ENCODE peak calls at places on chromosomes 12 and 14, in five cellular contexts. One of them, this sample, is unnamed.

GRCh38 chr12:121036810-121037326 is 2.2 kb downstream of the OASL start:
- DNase-seq in AG10803: peak; percentile 82
- DNase-seq in choroid plexus epithelial cell: peak; percentile 68
- DNase-seq in AG04450: peak; percentile 29
- DNase-seq in transverse colon: no peak
- DNase-seq in this sample: peak; percentile 86

GRCh38 chr14:55077691-55078151 is 26.3 kb downstream of the MAPK1IP1L start:
- DNase-seq in AG10803: peak; percentile 66
- DNase-seq in choroid plexus epithelial cell: no peak
- DNase-seq in AG04450: no peak
- DNase-seq in transverse colon: peak; percentile 77
- DNase-seq in this sample: peak; percentile 61

GRCh38 chr14:90168425-90169105 is 87.8 kb upstream of the PSMC1 start:
- DNase-seq in AG10803: peak; percentile 47
- DNase-seq in choroid plexus epithelial cell: peak; percentile 20
- DNase-seq in AG04450: no peak
- DNase-seq in transverse colon: no peak
- DNase-seq in this sample: peak; percentile 7

GRCh38 chr14:60968099-60968498 is 12.8 kb downstream of the TRMT5 start:
- DNase-seq in AG10803: no peak
- DNase-seq in choroid plexus epithelial cell: no peak
- DNase-seq in AG04450: no peak
- DNase-seq in transverse colon: no peak
- DNase-seq in this sample: no peak

GRCh38 chr12:122395319-122395718 is 27.1 kb downstream of the CLIP1 start:
- DNase-seq in AG10803: peak; percentile 75
- DNase-seq in choroid plexus epithelial cell: peak; percentile 77
- DNase-seq in AG04450: peak; percentile 54
- DNase-seq in transverse colon: no peak
- DNase-seq in this sample: peak; percentile 94

GRCh38 chr14:69252851-69253250 is 7.1 kb upstream of the GALNT16 start:
- DNase-seq in AG10803: no peak
- DNase-seq in choroid plexus epithelial cell: no peak
- DNase-seq in AG04450: no peak
- DNase-seq in transverse colon: no peak
- DNase-seq in this sample: no peak

GRCh38 chr14:34270361-34270760 is 191.7 kb downstream of the SPTSSA start:
- DNase-seq in AG10803: no peak
- DNase-seq in choroid plexus epithelial cell: no peak
- DNase-seq in AG04450: no peak
- DNase-seq in transverse colon: no peak
- DNase-seq in this sample: no peak

GRCh38 chr14:71143391-71144290 is 236.4 kb downstream of the PCNX1 start:
- DNase-seq in AG10803: peak; percentile 80
- DNase-seq in choroid plexus epithelial cell: peak; percentile 68
- DNase-seq in AG04450: peak; percentile 15
- DNase-seq in transverse colon: no peak
- DNase-seq in this sample: peak; percentile 78

GRCh38 chr14:91737619-91738018 is 5.7 kb upstream of the CATSPERB start:
- DNase-seq in AG10803: no peak
- DNase-seq in choroid plexus epithelial cell: no peak
- DNase-seq in AG04450: no peak
- DNase-seq in transverse colon: no peak
- DNase-seq in this sample: peak; percentile 25

GRCh38 chr12:105253882-105254513 is 18.0 kb upstream of the APPL2 start:
- DNase-seq in AG10803: peak; percentile 89
- DNase-seq in choroid plexus epithelial cell: peak; percentile 56
- DNase-seq in AG04450: no peak
- DNase-seq in transverse colon: no peak
- DNase-seq in this sample: peak; percentile 77

GRCh38 chr14:75141967-75142366 is 15.1 kb upstream of the NEK9 start:
- DNase-seq in AG10803: peak; percentile 53
- DNase-seq in choroid plexus epithelial cell: peak; percentile 80
- DNase-seq in AG04450: no peak
- DNase-seq in transverse colon: no peak
- DNase-seq in this sample: peak; percentile 53

GRCh38 chr12:59650594-59651229 is 54.9 kb downstream of the SLC16A7 start:
- DNase-seq in AG10803: no peak
- DNase-seq in choroid plexus epithelial cell: peak; percentile 56
- DNase-seq in AG04450: no peak
- DNase-seq in transverse colon: no peak
- DNase-seq in this sample: peak; percentile 29

GRCh38 chr12:7642876-7643309 is 22.8 kb downstream of the APOBEC1 start:
- DNase-seq in AG10803: no peak
- DNase-seq in choroid plexus epithelial cell: peak; percentile 18
- DNase-seq in AG04450: no peak
- DNase-seq in transverse colon: no peak
- DNase-seq in this sample: peak; percentile 34

GRCh38 chr12:57242691-57243454 is 8.1 kb downstream of the STAC3 start:
- DNase-seq in AG10803: no peak
- DNase-seq in choroid plexus epithelial cell: peak; percentile 52
- DNase-seq in AG04450: no peak
- DNase-seq in transverse colon: peak; percentile 72
- DNase-seq in this sample: no peak

GRCh38 chr12:58645946-58646345 is 274.4 kb downstream of the LRIG3 start:
- DNase-seq in AG10803: no peak
- DNase-seq in choroid plexus epithelial cell: no peak
- DNase-seq in AG04450: no peak
- DNase-seq in transverse colon: no peak
- DNase-seq in this sample: no peak

GRCh38 chr12:34604227-34604626 is 581.9 kb downstream of the ALG10 start:
- DNase-seq in AG10803: no peak
- DNase-seq in choroid plexus epithelial cell: no peak
- DNase-seq in AG04450: no peak
- DNase-seq in transverse colon: no peak
- DNase-seq in this sample: no peak

GRCh38 chr14:75279739-75280447 is 1.3 kb downstream of the FOS start:
- DNase-seq in AG10803: peak; percentile 47
- DNase-seq in choroid plexus epithelial cell: peak; percentile 41
- DNase-seq in AG04450: no peak
- DNase-seq in transverse colon: peak; percentile 64
- DNase-seq in this sample: no peak

GRCh38 chr14:30573203-30573814 is 14.4 kb downstream of the G2E3 start:
- DNase-seq in AG10803: peak; percentile 68
- DNase-seq in choroid plexus epithelial cell: peak; percentile 81
- DNase-seq in AG04450: no peak
- DNase-seq in transverse colon: no peak
- DNase-seq in this sample: peak; percentile 77

GRCh38 chr12:14995583-14996425 is 23.0 kb downstream of the PDE6H start:
- DNase-seq in AG10803: peak; percentile 70
- DNase-seq in choroid plexus epithelial cell: peak; percentile 89
- DNase-seq in AG04450: peak; percentile 55
- DNase-seq in transverse colon: no peak
- DNase-seq in this sample: peak; percentile 80

GRCh38 chr12:67740706-67741105 is 92.2 kb downstream of the DYRK2 start:
- DNase-seq in AG10803: no peak
- DNase-seq in choroid plexus epithelial cell: no peak
- DNase-seq in AG04450: no peak
- DNase-seq in transverse colon: no peak
- DNase-seq in this sample: no peak

GRCh38 chr12:26863515-26863914 is 30.5 kb upstream of the ITPR2 start:
- DNase-seq in AG10803: no peak
- DNase-seq in choroid plexus epithelial cell: peak; percentile 53
- DNase-seq in AG04450: no peak
- DNase-seq in transverse colon: no peak
- DNase-seq in this sample: peak; percentile 27

GRCh38 chr14:75968461-75968860 is 13.3 kb downstream of the TGFB3 start:
- DNase-seq in AG10803: peak; percentile 48
- DNase-seq in choroid plexus epithelial cell: peak; percentile 46
- DNase-seq in AG04450: no peak
- DNase-seq in transverse colon: no peak
- DNase-seq in this sample: peak; percentile 86

GRCh38 chr14:57943541-57943940 is 77.6 kb upstream of the SLC35F4 start:
- DNase-seq in AG10803: no peak
- DNase-seq in choroid plexus epithelial cell: no peak
- DNase-seq in AG04450: no peak
- DNase-seq in transverse colon: no peak
- DNase-seq in this sample: no peak

GRCh38 chr14:99726538-99727095 is 42.5 kb downstream of the CYP46A1 start:
- DNase-seq in AG10803: no peak
- DNase-seq in choroid plexus epithelial cell: no peak
- DNase-seq in AG04450: no peak
- DNase-seq in transverse colon: no peak
- DNase-seq in this sample: no peak

GRCh38 chr14:101665478-101666078 is 95.9 kb upstream of the PPP2R5C start:
- DNase-seq in AG10803: peak; percentile 26
- DNase-seq in choroid plexus epithelial cell: peak; percentile 72
- DNase-seq in AG04450: peak; percentile 2
- DNase-seq in transverse colon: peak; percentile 52
- DNase-seq in this sample: peak; percentile 43

GRCh38 chr12:51348116-51348515 is 1.6 kb upstream of the CELA1 start:
- DNase-seq in AG10803: no peak
- DNase-seq in choroid plexus epithelial cell: no peak
- DNase-seq in AG04450: no peak
- DNase-seq in transverse colon: no peak
- DNase-seq in this sample: no peak

DNA sequence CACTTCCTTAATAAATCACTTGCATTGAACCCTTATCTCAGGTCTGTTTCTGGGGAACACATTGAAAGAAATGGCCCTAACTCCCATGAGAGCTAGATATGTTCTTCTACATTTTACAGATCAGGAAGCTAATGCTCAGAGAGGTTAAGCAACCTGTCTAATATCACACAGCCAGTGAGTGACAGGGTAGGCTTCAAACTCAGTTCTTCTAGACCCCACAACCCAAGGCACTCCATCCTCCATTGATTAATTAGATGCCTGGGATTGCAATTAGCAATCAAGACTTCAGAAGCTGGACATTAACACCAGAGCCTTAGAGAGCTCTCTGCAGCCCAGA is 59.8 kb downstream of the C14orf132 start:
- DNase-seq in AG10803: no peak
- DNase-seq in choroid plexus epithelial cell: no peak
- DNase-seq in AG04450: no peak
- DNase-seq in transverse colon: no peak
- DNase-seq in this sample: no peak
- TF ChIP-seq CTCF in AG10803: no peak
- TF ChIP-seq CTCF in choroid plexus epithelial cell: no peak
- TF ChIP-seq CTCF in AG04450: no peak
- TF ChIP-seq CTCF in transverse colon: no peak
- TF ChIP-seq CTCF in this sample: no peak

GRCh38 chr12:112881602-112882001 is 25.2 kb upstream of the OAS1 start:
- DNase-seq in AG10803: no peak
- DNase-seq in choroid plexus epithelial cell: no peak
- DNase-seq in AG04450: no peak
- DNase-seq in transverse colon: no peak
- DNase-seq in this sample: no peak
- H3K4me3 ChIP-seq in AG10803: no peak overlapping the region
- H3K4me3 ChIP-seq in choroid plexus epithelial cell: no peak overlapping the region
- H3K4me3 ChIP-seq in AG04450: no peak overlapping the region
- H3K4me3 ChIP-seq in transverse colon: no peak overlapping the region
- H3K4me3 ChIP-seq in this sample: no peak overlapping the region

GRCh38 chr12:116274552-116275375 is 2.7 kb downstream of the MED13L start:
- DNase-seq in AG10803: no peak
- DNase-seq in choroid plexus epithelial cell: no peak
- DNase-seq in AG04450: no peak
- DNase-seq in transverse colon: no peak
- DNase-seq in this sample: no peak

GRCh38 chr12:116278259-116278595 is 734 bp upstream of the MED13L start:
- DNase-seq in AG10803: no peak
- DNase-seq in choroid plexus epithelial cell: no peak
- DNase-seq in AG04450: no peak
- DNase-seq in transverse colon: no peak
- DNase-seq in this sample: no peak

GRCh38 chr12:116277393-116278258 is at the start of gene MED13L:
- DNase-seq in AG10803: peak; percentile 90
- DNase-seq in choroid plexus epithelial cell: peak; percentile 88
- DNase-seq in AG04450: peak; percentile 51
- DNase-seq in transverse colon: peak; percentile 91
- DNase-seq in this sample: peak; percentile 72

GRCh38 chr12:116278667-116279066 is 1.2 kb upstream of the MED13L start:
- DNase-seq in AG10803: no peak
- DNase-seq in choroid plexus epithelial cell: no peak
- DNase-seq in AG04450: no peak
- DNase-seq in transverse colon: no peak
- DNase-seq in this sample: no peak

GRCh38 chr12:116276433-116277216 is 868 bp downstream of the MED13L start:
- DNase-seq in AG10803: peak; percentile 66
- DNase-seq in choroid plexus epithelial cell: peak; percentile 79
- DNase-seq in AG04450: no peak
- DNase-seq in transverse colon: peak; percentile 76
- DNase-seq in this sample: peak; percentile 58
- TF ChIP-seq CTCF in AG10803: peak; percentile 37
- TF ChIP-seq CTCF in choroid plexus epithelial cell: peak; percentile 49
- TF ChIP-seq CTCF in AG04450: peak; percentile 29
- TF ChIP-seq CTCF in transverse colon: no peak
- TF ChIP-seq CTCF in this sample: no peak

GRCh38 chr12:132618683-132619043 is at the start of gene P2RX2:
- DNase-seq in AG10803: no peak
- DNase-seq in choroid plexus epithelial cell: no peak
- DNase-seq in AG04450: no peak
- DNase-seq in transverse colon: no peak
- DNase-seq in this sample: no peak
- H3K4me3 ChIP-seq in AG10803: no peak within 1 kb of the TSS
- H3K4me3 ChIP-seq in choroid plexus epithelial cell: no peak within 1 kb of the TSS
- H3K4me3 ChIP-seq in AG04450: no peak within 1 kb of the TSS
- H3K4me3 ChIP-seq in transverse colon: no peak within 1 kb of the TSS
- H3K4me3 ChIP-seq in this sample: no peak within 1 kb of the TSS

DNA sequence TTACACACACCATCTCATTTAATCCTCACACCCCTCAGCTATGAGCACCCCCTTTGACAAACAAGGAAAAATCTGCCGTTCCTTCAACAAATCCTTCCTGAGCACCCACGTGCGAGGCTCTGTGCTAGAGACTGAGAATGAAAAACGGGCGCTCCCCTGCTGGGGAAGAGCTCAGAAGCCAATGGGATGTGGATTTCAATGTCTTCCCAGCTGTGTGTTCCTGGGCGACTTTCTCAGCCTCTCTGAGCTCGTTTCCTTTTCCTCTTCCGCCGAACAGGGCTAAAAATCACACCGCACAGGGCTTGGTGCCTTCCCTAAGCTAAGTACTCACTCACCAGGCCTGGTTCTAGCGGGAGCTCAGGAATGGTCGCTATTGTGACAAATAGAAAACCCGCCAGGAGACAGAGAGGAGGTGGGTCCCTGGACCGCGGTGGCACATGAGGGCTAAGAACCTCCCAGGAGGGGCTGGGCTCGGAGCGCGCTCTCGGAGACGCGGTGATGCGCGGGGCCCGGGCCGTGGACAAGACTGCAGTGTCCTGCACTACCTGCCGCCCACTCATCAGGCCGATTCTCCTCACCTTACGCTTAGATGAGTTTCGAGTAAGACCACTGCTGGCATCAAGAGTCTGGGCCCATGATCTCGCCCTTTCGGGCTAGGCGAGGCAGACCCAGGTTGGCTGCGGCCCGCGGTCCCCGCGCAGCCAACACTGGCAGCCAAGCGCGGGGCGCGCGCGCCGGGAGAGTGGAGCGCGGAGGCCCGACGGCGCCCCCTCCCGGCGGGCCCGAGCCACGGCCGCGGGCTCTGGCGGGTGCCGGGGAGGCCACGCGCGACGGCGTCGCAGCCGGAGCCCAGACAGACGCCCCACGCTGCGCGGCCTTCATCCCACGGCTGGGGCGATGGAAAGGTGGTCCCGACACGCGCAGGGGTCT is 17.0 kb downstream of the ZDHHC22 start:
- DNase-seq in AG10803: no peak
- DNase-seq in choroid plexus epithelial cell: peak; percentile 44
- DNase-seq in AG04450: no peak
- DNase-seq in transverse colon: peak; percentile 67
- DNase-seq in this sample: peak; percentile 25
- TF ChIP-seq CTCF in AG10803: no peak
- TF ChIP-seq CTCF in choroid plexus epithelial cell: peak; percentile 16
- TF ChIP-seq CTCF in AG04450: no peak
- TF ChIP-seq CTCF in transverse colon: peak; percentile 61
- TF ChIP-seq CTCF in this sample: no peak

This sample was measured in fibroblast of mammary gland.